ENCODE peak calls at places on chromosomes 3 and 15, in four cellular contexts. V, W, Z and E are unnamed samples.

GRCh38 chr3:133040696-133041523 is 2.7 kb downstream of the TMEM108 start:
- DNase-seq in V (peak; percentile 16), Z (peak; percentile 42), W (peak; percentile 51), E (peak; percentile 8)

GRCh38 chr3:9826815-9827574 is 16.8 kb downstream of the RPUSD3 start:
- DNase-seq in V (no peak), W (no peak), Z (peak; percentile 61), E (no peak)

GRCh38 chr3:25897019-25897418 is 107.1 kb downstream of the OXSM start:
- DNase-seq in Z (peak; percentile 63), W (no peak), V (peak; percentile 2), E (no peak)

GRCh38 chr15:94673801-94674200 is 442.4 kb downstream of the MCTP2 start:
- DNase-seq in W (no peak), Z (no peak), V (no peak), E (no peak)

GRCh38 chr3:38227989-38228388 is 37.6 kb upstream of the SLC22A13 start:
- DNase-seq in W (no peak), Z (no peak), V (no peak), E (no peak)

GRCh38 chr3:50264389-50264963 is 4.5 kb upstream of the SEMA3B start:
- DNase-seq in W (no peak), V (no peak), Z (no peak), E (no peak)

GRCh38 chr3:183253961-183254815 is 1.1 kb downstream of the B3GNT5 start:
- DNase-seq in Z (peak; percentile 36), W (peak; percentile 44), V (peak; percentile 42), E (peak; percentile 7)

GRCh38 chr3:171789759-171790505 is 20.4 kb downstream of the PLD1 start:
- DNase-seq in W (no peak), Z (no peak), V (no peak), E (no peak)

GRCh38 chr15:58038426-58039106 is 26.9 kb downstream of the ALDH1A2 start:
- DNase-seq in V (no peak), Z (no peak), W (no peak), E (no peak)

GRCh38 chr15:31280037-31280830 is 46.4 kb upstream of the KLF13 start:
- DNase-seq in V (no peak), Z (no peak), W (no peak), E (no peak)

GRCh38 chr15:64858136-64858535 is 16.4 kb downstream of the PLEKHO2 start:
- DNase-seq in V (no peak), W (no peak), Z (peak; percentile 33), E (no peak)

GRCh38 chr3:112303811-112304325 is 9.9 kb upstream of the SLC9C1 start:
- DNase-seq in W (peak; percentile 26), V (peak; percentile 68), Z (no peak), E (no peak)

GRCh38 chr15:31464216-31465082 is 137.8 kb downstream of the KLF13 start:
- DNase-seq in V (no peak), Z (no peak), W (no peak), E (no peak)

GRCh38 chr3:137970914-137971831 is 38.8 kb upstream of the CLDN18 start:
- DNase-seq in Z (peak; percentile 76), W (peak; percentile 70), V (peak; percentile 28), E (peak; percentile 30)